ENCODE peak calls at places on chromosomes 12 and 14, in four cellular contexts. Q, M, C and O are unnamed samples.
A peak's percentile ranks its signal among the peaks of the same experiment; 100 is the strongest.

GRCh38 chr12:69240625-69240984 is 1.2 kb downstream of the CPSF6 start:
- DNase-seq in M (no peak), C (peak; percentile 15), Q (no peak), O (no peak)

GRCh38 chr14:75542585-75543091 is 20.4 kb downstream of the BATF start:
- DNase-seq in C (peak; percentile 85), Q (peak; percentile 10), M (no peak), O (no peak)

GRCh38 chr14:68682166-68683103 is 110.4 kb downstream of the ZFP36L1 start:
- DNase-seq in M (no peak), C (peak; percentile 98), Q (peak; percentile 95), O (no peak)

GRCh38 chr14:24146978-24147760 is at the start of gene RNF31:
- DNase-seq in Q (peak; percentile 95), M (peak; percentile 97), C (peak; percentile 99), O (peak; percentile 90)

GRCh38 chr12:130227641-130228040 is 65.4 kb downstream of the FZD10 start:
- DNase-seq in Q (no peak), M (no peak), C (no peak), O (no peak)

GRCh38 chr14:39174560-39175444 is at the start of gene PNN:
- DNase-seq in M (peak; percentile 98), C (peak; percentile 100), Q (peak; percentile 99), O (peak; percentile 92)

GRCh38 chr12:55642275-55643068 is 5.8 kb downstream of the OR10P1 start:
- DNase-seq in C (no peak), Q (no peak), M (no peak), O (no peak)

GRCh38 chr14:58732387-58732786 is 94.6 kb downstream of the DACT1 start:
- DNase-seq in Q (no peak), C (no peak), M (no peak), O (no peak)

GRCh38 chr12:105020241-105020962 is 34.3 kb downstream of the NOPCHAP1 start:
- DNase-seq in C (no peak), M (no peak), Q (no peak), O (no peak)

GRCh38 chr14:102822311-102822863 is 45.1 kb downstream of the TRAF3 start:
- DNase-seq in M (no peak), Q (no peak), C (no peak), O (no peak)

GRCh38 chr12:52232916-52233461 is at the start of gene KRT7:
- DNase-seq in M (no peak), C (no peak), Q (no peak), O (no peak)

GRCh38 chr12:104064031-104064841 is at the start of gene HCFC2:
- DNase-seq in C (peak; percentile 95), M (peak; percentile 84), Q (peak; percentile 76), O (peak; percentile 81)

GRCh38 chr12:49109631-49110172 is 945 bp downstream of the LMBR1L start:
- DNase-seq in M (no peak), C (no peak), Q (no peak), O (no peak)

GRCh38 chr12:49108958-49109404 is 1.7 kb downstream of the LMBR1L start:
- DNase-seq in Q (no peak), C (peak; percentile 76), M (no peak), O (no peak)

GRCh38 chr12:49111206-49111605 is 559 bp upstream of the LMBR1L start:
- DNase-seq in C (no peak), M (no peak), Q (no peak), O (no peak)

GRCh38 chr12:49105504-49106120 is 5.0 kb downstream of the LMBR1L start:
- DNase-seq in C (peak; percentile 64), Q (no peak), M (no peak), O (no peak)

GRCh38 chr12:49110191-49111155 is at the start of gene LMBR1L:
- DNase-seq in Q (peak; percentile 94), M (peak; percentile 97), C (peak; percentile 99), O (peak; percentile 86)
- TF ChIP-seq CTCF in Q (peak; percentile 25), M (peak; percentile 65), C (peak; percentile 52), O (peak; percentile 55)

GRCh38 chr12:124610629-124611558 is 43.5 kb upstream of the NCOR2 start:
- DNase-seq in Q (no peak), M (no peak), C (no peak), O (no peak)

GRCh38 chr12:124607681-124608425 is 40.4 kb upstream of the NCOR2 start:
- DNase-seq in M (no peak), C (no peak), Q (no peak), O (no peak)

GRCh38 chr12:124610021-124610606 is 42.7 kb upstream of the NCOR2 start:
- DNase-seq in Q (no peak), M (no peak), C (no peak), O (no peak)

GRCh38 chr12:124608451-124608870 is 41.0 kb upstream of the NCOR2 start:
- DNase-seq in M (no peak), C (no peak), Q (no peak), O (no peak)

GRCh38 chr12:124609041-124609984 is 41.9 kb upstream of the NCOR2 start:
- DNase-seq in C (peak; percentile 70), Q (no peak), M (no peak), O (peak; percentile 35)
- TF ChIP-seq CTCF in C (no peak), Q (no peak), M (no peak), O (no peak)

GRCh38 chr14:65622703-65623102 is 210.2 kb downstream of the FUT8 start:
- DNase-seq in Q (no peak), C (no peak), M (no peak), O (no peak)
- TF ChIP-seq CTCF in Q (no peak), C (no peak), M (no peak), O (no peak)

DNA sequence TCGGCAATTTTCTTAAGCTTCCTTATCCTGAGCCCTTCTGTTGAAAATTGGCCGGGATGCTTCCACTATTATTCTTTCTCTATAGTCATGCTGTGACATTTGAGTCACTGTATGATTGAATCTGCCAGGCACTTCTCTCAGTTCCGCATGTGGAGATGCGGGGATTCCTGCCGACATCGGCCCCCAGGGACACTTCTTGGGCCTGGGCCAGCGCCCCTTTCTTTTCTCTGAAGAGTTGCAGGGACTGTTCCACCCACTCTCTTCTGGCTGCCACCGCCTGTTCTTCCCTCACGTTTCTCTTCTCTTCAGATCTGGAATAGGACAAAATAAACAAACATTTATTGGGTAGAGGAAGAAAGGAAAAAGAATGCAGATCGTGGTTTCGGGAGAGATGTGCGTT is 310.1 kb downstream of the ETNK1 start:
- DNase-seq in C (no peak), M (no peak), Q (no peak), O (no peak)
- TF ChIP-seq CTCF in C (no peak), M (no peak), Q (no peak), O (no peak)

GRCh38 chr14:106377432-106377831 is 851.0 kb downstream of the TMEM121 start:
- DNase-seq in M (no peak), Q (no peak), C (no peak), O (no peak)

GRCh38 chr14:106372870-106373657 is 846.7 kb downstream of the TMEM121 start:
- DNase-seq in M (no peak), C (no peak), Q (no peak), O (no peak)

GRCh38 chr14:106380740-106381139 is 854.4 kb downstream of the TMEM121 start:
- DNase-seq in C (no peak), M (no peak), Q (no peak), O (no peak)

GRCh38 chr14:106378191-106378590 is 851.8 kb downstream of the TMEM121 start:
- DNase-seq in M (no peak), Q (no peak), C (no peak), O (no peak)
- TF ChIP-seq CTCF in M (no peak), Q (no peak), C (no peak), O (no peak)

GRCh38 chr14:88164906-88165534 is 158.0 kb downstream of the KCNK10 start:
- DNase-seq in C (no peak), Q (no peak), M (no peak), O (no peak)
- TF ChIP-seq CTCF in C (no peak), Q (no peak), M (no peak), O (no peak)

GRCh38 chr12:49631336-49631907 is 8.1 kb downstream of the PRPF40B start:
- DNase-seq in C (no peak), M (no peak), Q (no peak), O (no peak)
- TF ChIP-seq CTCF in C (no peak), M (no peak), Q (no peak), O (no peak)

DNA sequence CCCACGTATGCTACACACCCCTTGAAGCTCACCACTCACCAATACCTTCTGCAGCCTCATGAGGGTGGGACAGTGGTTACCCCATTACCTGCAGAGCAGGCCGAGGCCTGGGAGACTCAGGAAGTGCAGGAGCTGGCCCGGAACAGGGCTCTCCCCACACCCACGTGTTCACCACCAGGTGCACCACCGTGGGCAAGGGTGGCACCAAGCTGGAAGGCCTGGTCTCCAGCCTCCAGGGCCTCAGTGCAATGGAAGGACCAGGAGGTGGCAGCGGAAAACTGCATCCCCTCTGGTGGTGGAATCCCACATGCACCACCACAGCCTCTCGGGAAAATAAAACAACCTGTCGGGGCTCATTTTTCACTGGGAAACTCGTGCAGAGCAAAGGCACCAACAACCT is 36.4 kb downstream of the ITPK1 start:
- DNase-seq in C (no peak), Q (no peak), M (no peak), O (no peak)
- TF ChIP-seq CTCF in C (no peak), Q (no peak), M (no peak), O (no peak)